ENCODE peak calls at places on chromosome 1, in nine cellular contexts. C is Peyer's patch, L is uterus, R is spleen, W is upper lobe of left lung, B is ovary, P is GM12892, Q is heart left ventricle, A is A549. H is an unnamed sample.
A peak's percentile ranks its signal among the peaks of the same experiment; 100 is the strongest.

GRCh38 chr1:147189514-147189913 is 17.2 kb upstream of the PRKAB2 start:
- DNase-seq in C (no peak), L (no peak), R (no peak), W (no peak), B (no peak), P (no peak), Q (no peak), A (no peak), H (no peak)

GRCh38 chr1:245942861-245943260 is 564.2 kb downstream of the SMYD3 start:
- DNase-seq in C (no peak), L (no peak), R (no peak), W (no peak), B (no peak), P (no peak), Q (no peak), A (no peak), H (no peak)

GRCh38 chr1:66315675-66316074 is 218.3 kb upstream of the SGIP1 start:
- DNase-seq in C (no peak), L (no peak), R (no peak), W (no peak), B (no peak), P (no peak), Q (no peak), A (peak; percentile 58), H (no peak)

GRCh38 chr1:243799908-243800307 is 50.1 kb downstream of the AKT3 start:
- DNase-seq in C (no peak), L (no peak), R (no peak), W (no peak), B (no peak), P (no peak), Q (no peak), A (no peak), H (no peak)

GRCh38 chr1:180616441-180616840 is 15.4 kb upstream of the XPR1 start:
- DNase-seq in C (no peak), L (no peak), R (no peak), W (no peak), B (no peak), P (no peak), Q (no peak), A (no peak), H (no peak)

GRCh38 chr1:232037774-232038388 is 411.3 kb downstream of the DISC1 start:
- DNase-seq in C (no peak), L (no peak), R (no peak), W (no peak), B (no peak), P (no peak), Q (no peak), A (no peak), H (no peak)

GRCh38 chr1:25110480-25110879 is 121.8 kb downstream of the SYF2 start:
- DNase-seq in C (no peak), L (no peak), R (no peak), W (no peak), B (no peak), P (no peak), Q (no peak), A (no peak), H (no peak)

GRCh38 chr1:9797049-9797448 is 26.7 kb downstream of the CLSTN1 start:
- DNase-seq in C (no peak), L (no peak), R (no peak), W (no peak), B (no peak), P (no peak), Q (no peak), A (no peak), H (no peak)

GRCh38 chr1:92901699-92902405 is 59.4 kb downstream of the DIPK1A start:
- DNase-seq in C (no peak), L (no peak), R (no peak), W (peak; percentile 32), B (no peak), P (no peak), Q (no peak), A (no peak), H (no peak)

DNA sequence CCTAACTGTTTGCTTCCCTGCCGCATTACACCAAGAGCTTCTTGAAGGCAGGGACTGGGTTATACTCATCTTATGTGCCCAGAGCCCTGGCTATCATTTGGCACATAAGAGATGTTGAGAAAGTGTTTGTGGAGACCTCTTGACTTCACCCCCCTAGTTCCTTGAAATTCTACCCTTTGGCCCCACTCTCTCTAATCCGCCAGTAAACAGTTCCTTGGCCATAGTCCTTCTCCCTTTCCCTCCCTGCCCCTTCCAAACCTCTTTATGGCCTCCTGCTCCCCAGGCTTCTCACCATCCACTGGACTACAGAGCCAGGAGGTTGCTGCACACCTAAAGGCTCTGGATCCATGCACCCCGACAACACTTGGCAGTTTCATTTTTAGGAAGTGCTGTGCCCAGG is 1.5 kb upstream of the CDK18 start:
- DNase-seq in C (no peak), L (no peak), R (no peak), W (no peak), B (no peak), P (no peak), Q (no peak), A (no peak), H (no peak)
- TF ChIP-seq POLR2A in C (no peak), L (no peak), R (no peak), W (no peak), B (no peak), P (no peak), Q (no peak), A (no peak), H (no peak)

GRCh38 chr1:99704356-99704816 is 58.5 kb downstream of the PALMD start:
- DNase-seq in C (no peak), L (no peak), R (no peak), W (no peak), B (no peak), P (no peak), Q (peak; percentile 55), A (no peak), H (no peak)
- TF ChIP-seq POLR2A in C (no peak), L (no peak), R (no peak), W (no peak), B (no peak), P (no peak), Q (no peak), A (no peak), H (no peak)

DNA sequence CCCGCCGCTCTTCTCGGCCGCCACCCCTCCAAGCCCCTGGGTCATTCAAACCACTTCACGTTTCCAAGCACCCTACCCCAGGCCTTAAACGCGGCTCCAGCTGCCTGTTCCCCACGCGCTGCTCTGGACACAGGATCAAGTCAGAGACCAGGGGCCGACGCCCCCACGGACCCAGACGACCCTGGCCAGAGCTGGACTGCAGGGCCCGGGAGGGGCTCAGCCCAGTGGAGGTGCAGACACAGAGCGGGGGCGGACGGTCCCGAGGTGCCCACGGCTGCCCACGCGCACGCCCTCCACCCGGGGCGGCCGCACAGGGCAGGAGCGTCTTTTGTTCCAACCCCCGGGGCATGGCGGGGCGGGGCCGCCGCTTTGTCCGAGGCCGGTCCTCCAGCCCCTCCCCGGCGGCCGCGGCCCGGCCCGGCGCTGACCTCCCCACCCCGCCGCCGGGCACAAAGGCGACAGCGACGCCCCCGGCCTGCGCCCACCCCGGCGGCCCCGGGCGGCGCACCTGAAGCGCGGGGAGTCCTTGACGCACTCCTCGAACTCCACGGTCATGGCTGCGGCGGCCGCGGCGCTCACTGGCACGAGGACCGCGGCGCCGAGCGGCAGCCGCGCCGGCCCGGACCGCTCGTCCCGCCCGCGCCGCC is 346 bp downstream of the ACAP3 start:
- DNase-seq in C (no peak), L (peak; percentile 58), R (peak; percentile 91), W (peak; percentile 47), B (no peak), P (no peak), Q (peak; percentile 81), A (no peak), H (no peak)
- TF ChIP-seq POLR2A in C (peak; percentile 48), L (no peak), R (no peak), W (no peak), B (no peak), P (no peak), Q (peak; percentile 4), A (peak; percentile 16), H (no peak)

GRCh38 chr1:78055565-78056132 is 9.9 kb downstream of the GIPC2 start:
- DNase-seq in C (no peak), L (no peak), R (no peak), W (no peak), B (no peak), P (no peak), Q (no peak), A (no peak), H (no peak)

GRCh38 chr1:78061825-78062523 is 16.2 kb downstream of the GIPC2 start:
- DNase-seq in C (no peak), L (no peak), R (no peak), W (no peak), B (no peak), P (no peak), Q (no peak), A (peak; percentile 36), H (no peak)

GRCh38 chr1:78060857-78061563 is 15.2 kb downstream of the GIPC2 start:
- DNase-seq in C (no peak), L (no peak), R (no peak), W (no peak), B (no peak), P (no peak), Q (no peak), A (no peak), H (no peak)
- TF ChIP-seq POLR2A in C (no peak), L (no peak), R (no peak), W (no peak), B (no peak), P (no peak), Q (no peak), A (no peak), H (no peak)

H was measured in breast epithelium.